ENCODE peak calls at places on chromosomes 3 and 15, in seven cellular contexts. U, C, T, O, M, L and I are unnamed samples.

GRCh38 chr3:193190387-193190786 is 50.6 kb upstream of the PLAAT1 start:
- DNase-seq in U (peak; percentile 54), C (peak; percentile 12), T (peak; percentile 23), O (peak; percentile 69), M (no peak), L (peak; percentile 19), I (peak; percentile 44)

GRCh38 chr15:85504739-85505676 is 124.6 kb downstream of the AKAP13 start:
- DNase-seq in U (no peak), C (peak; percentile 17), T (peak; percentile 53), O (peak; percentile 75), M (no peak), L (peak; percentile 53), I (peak; percentile 24)

GRCh38 chr15:38481761-38482160 is 27.8 kb downstream of the FAM98B start:
- DNase-seq in U (no peak), C (no peak), T (no peak), O (no peak), M (no peak), L (no peak), I (no peak)

GRCh38 chr15:69556344-69556743 is 103.7 kb downstream of the RPLP1 start:
- DNase-seq in U (no peak), C (no peak), T (no peak), O (peak; percentile 49), M (no peak), L (no peak), I (no peak)

GRCh38 chr3:153070153-153070868 is 91.7 kb upstream of the RAP2B start:
- DNase-seq in U (no peak), C (peak; percentile 43), T (no peak), O (no peak), M (no peak), L (no peak), I (no peak)

GRCh38 chr15:72722071-72722696 is 36.2 kb downstream of the BBS4 start:
- DNase-seq in U (peak; percentile 85), C (peak; percentile 21), T (peak; percentile 56), O (peak; percentile 81), M (peak; percentile 34), L (peak; percentile 55), I (peak; percentile 54)

GRCh38 chr15:58839485-58839884 is 68.4 kb downstream of the MINDY2 start:
- DNase-seq in U (no peak), C (no peak), T (peak; percentile 24), O (peak; percentile 59), M (no peak), L (no peak), I (no peak)

GRCh38 chr3:185502987-185503386 is 4.2 kb upstream of the TMEM41A start:
- DNase-seq in U (no peak), C (peak; percentile 37), T (peak; percentile 13), O (no peak), M (no peak), L (no peak), I (no peak)

GRCh38 chr15:27486676-27487290 is 515.8 kb downstream of the GABRG3 start:
- DNase-seq in U (no peak), C (no peak), T (no peak), O (peak; percentile 59), M (no peak), L (no peak), I (no peak)

GRCh38 chr15:59646271-59646670 is 11.0 kb downstream of the GTF2A2 start:
- DNase-seq in U (no peak), C (no peak), T (no peak), O (no peak), M (no peak), L (no peak), I (no peak)

GRCh38 chr15:75061272-75061671 is 37.9 kb downstream of the PPCDC start:
- DNase-seq in U (no peak), C (no peak), T (no peak), O (no peak), M (peak; percentile 66), L (no peak), I (no peak)

GRCh38 chr3:149713730-149714654 is 38.3 kb downstream of the COMMD2 start:
- DNase-seq in U (no peak), C (no peak), T (peak; percentile 52), O (no peak), M (no peak), L (no peak), I (no peak)

GRCh38 chr3:133491481-133492059 is 81.9 kb upstream of the CDV3 start:
- DNase-seq in U (no peak), C (no peak), T (no peak), O (no peak), M (no peak), L (no peak), I (no peak)

GRCh38 chr3:37136067-37136466 is 38.3 kb downstream of the LRRFIP2 start:
- DNase-seq in U (no peak), C (no peak), T (no peak), O (no peak), M (no peak), L (no peak), I (no peak)

GRCh38 chr3:115248274-115248673 is 101.2 kb upstream of the ZBTB20 start:
- DNase-seq in U (no peak), C (no peak), T (no peak), O (no peak), M (no peak), L (no peak), I (no peak)

GRCh38 chr15:66171891-66172290 is 81.7 kb downstream of the MEGF11 start:
- DNase-seq in U (no peak), C (no peak), T (no peak), O (no peak), M (no peak), L (no peak), I (no peak)

GRCh38 chr3:32180151-32180850 is 58.2 kb upstream of the CMTM8 start:
- DNase-seq in U (no peak), C (no peak), T (no peak), O (peak; percentile 73), M (no peak), L (no peak), I (no peak)

DNA sequence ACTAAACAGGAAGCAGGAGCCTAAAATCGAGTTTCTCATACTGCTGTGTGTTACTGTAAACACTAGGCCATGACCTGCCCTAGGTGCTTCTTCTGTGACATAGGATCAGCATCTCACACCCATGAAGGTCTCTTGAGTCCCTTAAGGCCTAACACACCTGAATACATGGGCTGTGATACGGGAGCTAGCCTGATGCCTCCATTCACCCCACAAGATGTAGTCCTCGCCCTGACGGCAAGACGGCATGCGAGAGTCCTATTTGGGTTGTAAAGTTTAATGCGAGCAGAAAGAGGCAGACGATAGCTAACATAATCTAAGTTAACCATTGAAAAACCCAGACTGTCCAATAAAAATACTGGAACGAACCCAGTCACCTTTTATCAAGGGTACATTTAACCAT is 241.1 kb upstream of the ICE2 start:
- DNase-seq in U (no peak), C (peak; percentile 12), T (no peak), O (no peak), M (no peak), L (no peak), I (no peak)
- TF ChIP-seq JUND in U (no peak), C (no peak), T (no peak), O (no peak), M (no peak), L (no peak), I (no peak)

GRCh38 chr15:34271493-34271892 is 46.7 kb downstream of the EMC4 start:
- DNase-seq in U (no peak), C (no peak), T (peak; percentile 3), O (no peak), M (no peak), L (no peak), I (no peak)
- TF ChIP-seq JUND in U (no peak), C (no peak), T (no peak), O (no peak), M (no peak), L (no peak), I (no peak)

GRCh38 chr3:186520957-186521842 is 23.0 kb downstream of the CRYGS start:
- DNase-seq in U (peak; percentile 42), C (no peak), T (no peak), O (no peak), M (peak; percentile 80), L (no peak), I (no peak)

GRCh38 chr3:186516645-186517044 is 27.5 kb downstream of the CRYGS start:
- DNase-seq in U (no peak), C (no peak), T (no peak), O (no peak), M (no peak), L (no peak), I (no peak)

GRCh38 chr3:186520436-186520835 is 23.7 kb downstream of the CRYGS start:
- DNase-seq in U (no peak), C (no peak), T (no peak), O (no peak), M (no peak), L (no peak), I (no peak)

GRCh38 chr3:186517218-186517617 is 27.0 kb downstream of the CRYGS start:
- DNase-seq in U (no peak), C (no peak), T (no peak), O (no peak), M (no peak), L (no peak), I (no peak)

DNA sequence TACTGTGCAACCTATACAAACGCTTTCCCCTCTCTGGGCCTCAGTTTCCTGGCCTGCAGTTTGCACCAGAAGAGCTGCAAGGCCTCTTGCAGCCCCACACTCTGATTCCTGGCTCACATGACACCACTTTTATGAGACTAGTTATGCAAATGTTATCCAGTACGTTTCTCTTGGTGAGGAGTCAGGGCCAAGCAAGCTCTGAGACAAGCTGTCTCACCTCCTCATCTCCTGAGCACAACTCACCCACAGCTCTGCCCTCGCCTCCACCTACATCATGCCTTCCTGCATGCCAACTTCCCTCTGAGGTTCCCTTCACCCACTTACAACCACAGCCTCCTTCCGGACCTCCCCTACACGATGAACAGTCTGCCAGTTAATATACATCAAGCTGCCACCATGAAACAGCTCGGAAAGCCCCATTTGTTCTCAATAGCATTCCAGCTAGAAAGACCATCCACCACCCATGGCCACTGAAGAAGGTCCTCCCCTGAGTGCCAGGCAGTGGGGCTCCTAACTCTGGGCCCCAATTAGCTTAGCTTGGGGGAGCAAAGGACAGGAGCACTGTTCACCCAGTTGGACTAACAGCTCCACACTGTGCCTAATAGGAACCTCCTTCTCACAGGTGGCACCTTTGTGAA is 25.0 kb downstream of the CRYGS start:
- DNase-seq in U (no peak), C (no peak), T (no peak), O (no peak), M (peak; percentile 81), L (no peak), I (no peak)
- TF ChIP-seq JUND in U (no peak), C (no peak), T (no peak), O (no peak), M (no peak), L (no peak), I (no peak)

GRCh38 chr3:194333981-194334320 is 17.2 kb downstream of the CPN2 start:
- DNase-seq in U (no peak), C (no peak), T (no peak), O (no peak), M (no peak), L (no peak), I (no peak)

GRCh38 chr3:194332858-194333211 is 18.3 kb downstream of the CPN2 start:
- DNase-seq in U (no peak), C (no peak), T (peak; percentile 62), O (no peak), M (no peak), L (no peak), I (no peak)

GRCh38 chr3:194330579-194330978 is 20.5 kb downstream of the CPN2 start:
- DNase-seq in U (no peak), C (no peak), T (no peak), O (peak; percentile 93), M (no peak), L (no peak), I (peak; percentile 56)

GRCh38 chr3:194330160-194330559 is 21.0 kb downstream of the CPN2 start:
- DNase-seq in U (no peak), C (no peak), T (no peak), O (no peak), M (no peak), L (no peak), I (no peak)

GRCh38 chr3:194333212-194333980 is 17.7 kb downstream of the CPN2 start:
- DNase-seq in U (peak; percentile 98), C (peak; percentile 85), T (peak; percentile 77), O (peak; percentile 96), M (no peak), L (peak; percentile 76), I (peak; percentile 90)
- TF ChIP-seq JUND in U (no peak), C (no peak), T (peak; percentile 13), O (no peak), M (no peak), L (no peak), I (no peak)